ENCODE peak calls at places on chromosomes 12 and 14, in seven cellular contexts. One of them, this sample, is unnamed.

GRCh38 chr12:46043972-46044520 is 53.7 kb upstream of the SCAF11 start:
- DNase-seq in GM20000: no peak
- DNase-seq in RWPE2: no peak
- DNase-seq in SK-N-SH: no peak
- DNase-seq in endothelial cell: no peak
- DNase-seq in AG04450: no peak
- DNase-seq in transverse colon: no peak
- DNase-seq in this sample: no peak

GRCh38 chr12:58670623-58671022 is 249.7 kb downstream of the LRIG3 start:
- DNase-seq in GM20000: no peak
- DNase-seq in RWPE2: no peak
- DNase-seq in SK-N-SH: no peak
- DNase-seq in endothelial cell: no peak
- DNase-seq in AG04450: no peak
- DNase-seq in transverse colon: no peak
- DNase-seq in this sample: no peak

GRCh38 chr12:22121224-22121623 is 75.2 kb downstream of the CMAS start:
- DNase-seq in GM20000: peak; percentile 22
- DNase-seq in RWPE2: no peak
- DNase-seq in SK-N-SH: no peak
- DNase-seq in endothelial cell: no peak
- DNase-seq in AG04450: no peak
- DNase-seq in transverse colon: peak; percentile 14
- DNase-seq in this sample: peak; percentile 35

GRCh38 chr12:108840605-108841328 is 16.6 kb downstream of the SSH1 start:
- DNase-seq in GM20000: no peak
- DNase-seq in RWPE2: no peak
- DNase-seq in SK-N-SH: no peak
- DNase-seq in endothelial cell: no peak
- DNase-seq in AG04450: no peak
- DNase-seq in transverse colon: no peak
- DNase-seq in this sample: no peak

GRCh38 chr12:116673713-116674112 is 64.2 kb downstream of the SPRING1 start:
- DNase-seq in GM20000: no peak
- DNase-seq in RWPE2: no peak
- DNase-seq in SK-N-SH: no peak
- DNase-seq in endothelial cell: no peak
- DNase-seq in AG04450: no peak
- DNase-seq in transverse colon: no peak
- DNase-seq in this sample: no peak

GRCh38 chr12:69570545-69571399 is 14.5 kb upstream of the CCT2 start:
- DNase-seq in GM20000: peak; percentile 61
- DNase-seq in RWPE2: no peak
- DNase-seq in SK-N-SH: peak; percentile 49
- DNase-seq in endothelial cell: peak; percentile 59
- DNase-seq in AG04450: no peak
- DNase-seq in transverse colon: peak; percentile 46
- DNase-seq in this sample: peak; percentile 49

GRCh38 chr14:77469041-77469440 is 11.1 kb downstream of the AHSA1 start:
- DNase-seq in GM20000: no peak
- DNase-seq in RWPE2: no peak
- DNase-seq in SK-N-SH: no peak
- DNase-seq in endothelial cell: no peak
- DNase-seq in AG04450: no peak
- DNase-seq in transverse colon: no peak
- DNase-seq in this sample: no peak

GRCh38 chr14:74569387-74569786 is 42.6 kb downstream of the LTBP2 start:
- DNase-seq in GM20000: no peak
- DNase-seq in RWPE2: no peak
- DNase-seq in SK-N-SH: peak; percentile 84
- DNase-seq in endothelial cell: no peak
- DNase-seq in AG04450: no peak
- DNase-seq in transverse colon: no peak
- DNase-seq in this sample: no peak

GRCh38 chr14:51357250-51357649 is 117.2 kb downstream of the TMX1 start:
- DNase-seq in GM20000: no peak
- DNase-seq in RWPE2: no peak
- DNase-seq in SK-N-SH: no peak
- DNase-seq in endothelial cell: no peak
- DNase-seq in AG04450: no peak
- DNase-seq in transverse colon: no peak
- DNase-seq in this sample: no peak

GRCh38 chr12:53268637-53269562 is 801 bp downstream of the ESPL1 start:
- DNase-seq in GM20000: no peak
- DNase-seq in RWPE2: no peak
- DNase-seq in SK-N-SH: peak; percentile 39
- DNase-seq in endothelial cell: no peak
- DNase-seq in AG04450: no peak
- DNase-seq in transverse colon: no peak
- DNase-seq in this sample: no peak

GRCh38 chr12:24025153-24025798 is 75.8 kb upstream of the SOX5 start:
- DNase-seq in GM20000: no peak
- DNase-seq in RWPE2: no peak
- DNase-seq in SK-N-SH: no peak
- DNase-seq in endothelial cell: no peak
- DNase-seq in AG04450: no peak
- DNase-seq in transverse colon: no peak
- DNase-seq in this sample: no peak

GRCh38 chr12:88753074-88753473 is 172.8 kb upstream of the KITLG start:
- DNase-seq in GM20000: no peak
- DNase-seq in RWPE2: no peak
- DNase-seq in SK-N-SH: no peak
- DNase-seq in endothelial cell: no peak
- DNase-seq in AG04450: no peak
- DNase-seq in transverse colon: no peak
- DNase-seq in this sample: no peak

GRCh38 chr14:84254205-84254788 is 1275.6 kb upstream of the FLRT2 start:
- DNase-seq in GM20000: no peak
- DNase-seq in RWPE2: no peak
- DNase-seq in SK-N-SH: no peak
- DNase-seq in endothelial cell: peak; percentile 22
- DNase-seq in AG04450: no peak
- DNase-seq in transverse colon: no peak
- DNase-seq in this sample: no peak

GRCh38 chr12:122072031-122072970 is 6.3 kb upstream of the MLXIP start:
- DNase-seq in GM20000: no peak
- DNase-seq in RWPE2: no peak
- DNase-seq in SK-N-SH: peak; percentile 83
- DNase-seq in endothelial cell: no peak
- DNase-seq in AG04450: no peak
- DNase-seq in transverse colon: no peak
- DNase-seq in this sample: no peak

GRCh38 chr12:123601602-123602489 is at the start of gene DDX55:
- DNase-seq in GM20000: peak; percentile 89
- DNase-seq in RWPE2: peak; percentile 70
- DNase-seq in SK-N-SH: peak; percentile 91
- DNase-seq in endothelial cell: peak; percentile 82
- DNase-seq in AG04450: peak; percentile 47
- DNase-seq in transverse colon: peak; percentile 84
- DNase-seq in this sample: peak; percentile 92
- TF ChIP-seq CTCF in GM20000: peak; percentile 36
- TF ChIP-seq CTCF in RWPE2: peak; percentile 64
- TF ChIP-seq CTCF in SK-N-SH: peak; percentile 63
- TF ChIP-seq CTCF in endothelial cell: no peak
- TF ChIP-seq CTCF in AG04450: peak; percentile 38
- TF ChIP-seq CTCF in transverse colon: peak; percentile 32
- TF ChIP-seq CTCF in this sample: peak; percentile 26

DNA sequence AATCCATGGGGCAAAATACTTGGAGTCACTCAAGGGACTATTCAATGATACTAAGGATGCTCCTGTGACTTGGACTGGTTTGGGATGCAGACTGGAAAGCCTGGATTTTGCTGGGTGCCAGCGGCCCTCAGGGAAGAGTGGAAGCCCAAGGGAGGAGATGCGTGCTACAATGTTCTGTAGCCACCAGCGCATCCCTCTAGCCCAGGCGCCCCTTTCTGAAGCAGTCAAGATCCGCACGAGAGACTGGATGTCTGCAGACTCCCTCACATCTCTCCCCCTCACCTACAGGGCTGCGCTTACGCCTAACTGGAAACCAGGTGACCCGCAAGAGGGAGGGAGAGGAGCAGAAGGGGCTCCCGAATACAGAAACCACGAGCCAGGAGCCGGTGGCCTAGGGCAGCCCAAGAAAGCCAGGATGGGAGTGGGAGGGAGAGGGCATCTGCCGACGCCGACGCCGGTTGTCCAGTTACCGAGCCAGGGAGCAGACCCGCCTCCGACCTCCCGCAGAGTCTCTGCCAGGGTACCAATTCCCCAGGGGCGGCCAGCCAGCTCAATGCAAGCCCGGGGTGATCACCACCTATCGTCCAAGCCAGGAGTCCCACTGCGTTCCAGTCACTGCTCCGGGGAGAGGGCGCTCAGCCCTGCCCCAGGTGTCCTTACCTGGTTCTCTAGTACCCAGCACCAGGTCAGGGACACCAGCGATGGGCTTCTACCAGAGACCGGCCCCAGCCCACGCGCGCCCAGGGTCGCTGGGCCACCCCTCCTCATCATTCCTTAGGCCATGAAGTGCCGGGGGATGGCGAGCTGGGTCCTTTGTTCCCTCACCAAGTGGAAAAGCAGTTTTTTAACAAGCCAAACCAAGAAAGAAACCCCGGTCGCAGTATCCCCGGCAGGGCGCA is 1.2 kb downstream of the NTN4 start:
- DNase-seq in GM20000: no peak
- DNase-seq in RWPE2: peak; percentile 69
- DNase-seq in SK-N-SH: peak; percentile 54
- DNase-seq in endothelial cell: peak; percentile 18
- DNase-seq in AG04450: no peak
- DNase-seq in transverse colon: peak; percentile 17
- DNase-seq in this sample: peak; percentile 32
- TF ChIP-seq CTCF in GM20000: no peak
- TF ChIP-seq CTCF in RWPE2: peak; percentile 11
- TF ChIP-seq CTCF in SK-N-SH: no peak
- TF ChIP-seq CTCF in endothelial cell: no peak
- TF ChIP-seq CTCF in AG04450: no peak
- TF ChIP-seq CTCF in transverse colon: no peak
- TF ChIP-seq CTCF in this sample: no peak

GRCh38 chr12:56725723-56726102 is 614 bp upstream of the NACA start:
- DNase-seq in GM20000: no peak
- DNase-seq in RWPE2: no peak
- DNase-seq in SK-N-SH: no peak
- DNase-seq in endothelial cell: no peak
- DNase-seq in AG04450: no peak
- DNase-seq in transverse colon: no peak
- DNase-seq in this sample: no peak

GRCh38 chr12:56724660-56724988 is 475 bp downstream of the NACA start:
- DNase-seq in GM20000: no peak
- DNase-seq in RWPE2: no peak
- DNase-seq in SK-N-SH: no peak
- DNase-seq in endothelial cell: no peak
- DNase-seq in AG04450: no peak
- DNase-seq in transverse colon: no peak
- DNase-seq in this sample: no peak

GRCh38 chr12:56723889-56724659 is 1.0 kb downstream of the NACA start:
- DNase-seq in GM20000: no peak
- DNase-seq in RWPE2: no peak
- DNase-seq in SK-N-SH: no peak
- DNase-seq in endothelial cell: no peak
- DNase-seq in AG04450: peak; percentile 48
- DNase-seq in transverse colon: peak; percentile 59
- DNase-seq in this sample: no peak

GRCh38 chr12:56723352-56723751 is 1.7 kb downstream of the NACA start:
- DNase-seq in GM20000: no peak
- DNase-seq in RWPE2: no peak
- DNase-seq in SK-N-SH: no peak
- DNase-seq in endothelial cell: no peak
- DNase-seq in AG04450: no peak
- DNase-seq in transverse colon: no peak
- DNase-seq in this sample: no peak

DNA sequence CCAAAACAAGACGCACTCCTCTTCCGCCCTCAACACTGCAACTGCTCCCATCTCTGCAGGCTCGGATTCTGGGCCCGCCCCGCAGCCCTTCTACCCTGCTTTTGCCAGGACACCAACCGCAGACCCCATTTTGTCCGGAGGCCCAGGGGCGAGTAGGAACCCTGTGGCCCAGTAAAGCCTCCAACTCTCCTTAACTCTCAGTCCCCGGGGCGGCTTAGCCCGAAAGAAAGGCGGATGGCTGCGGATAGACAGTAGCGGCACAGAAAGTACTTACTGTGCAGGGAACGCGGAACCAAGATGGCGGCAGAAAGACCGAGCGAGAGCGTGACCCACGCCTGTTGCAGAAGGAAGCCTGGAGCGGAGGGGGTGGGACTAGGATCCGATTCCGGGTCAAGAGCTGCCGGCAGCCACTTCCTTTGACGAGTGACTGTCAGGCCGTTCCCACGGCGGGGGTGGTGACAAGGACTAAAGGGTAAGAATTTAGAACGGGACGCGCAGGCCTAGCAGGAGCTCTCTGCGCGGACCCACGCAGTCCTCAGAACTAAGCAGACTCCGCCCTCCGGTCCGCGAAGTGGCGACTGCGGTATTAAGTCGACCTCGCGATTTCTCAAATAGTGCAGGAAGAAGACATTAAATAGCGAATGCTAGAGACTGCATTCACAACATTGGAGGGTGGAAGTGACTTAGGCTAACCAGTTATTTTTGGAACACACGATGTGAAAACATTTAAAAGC is at the start of gene NACA:
- DNase-seq in GM20000: peak; percentile 93
- DNase-seq in RWPE2: peak; percentile 97
- DNase-seq in SK-N-SH: peak; percentile 94
- DNase-seq in endothelial cell: peak; percentile 92
- DNase-seq in AG04450: peak; percentile 95
- DNase-seq in transverse colon: peak; percentile 99
- DNase-seq in this sample: peak; percentile 96
- TF ChIP-seq CTCF in GM20000: no peak
- TF ChIP-seq CTCF in RWPE2: no peak
- TF ChIP-seq CTCF in SK-N-SH: no peak
- TF ChIP-seq CTCF in endothelial cell: no peak
- TF ChIP-seq CTCF in AG04450: no peak
- TF ChIP-seq CTCF in transverse colon: no peak
- TF ChIP-seq CTCF in this sample: no peak

GRCh38 chr12:2832550-2833127 is 2.2 kb downstream of the NRIP2 start:
- DNase-seq in GM20000: no peak
- DNase-seq in RWPE2: no peak
- DNase-seq in SK-N-SH: no peak
- DNase-seq in endothelial cell: no peak
- DNase-seq in AG04450: no peak
- DNase-seq in transverse colon: no peak
- DNase-seq in this sample: no peak
- TF ChIP-seq CTCF in GM20000: no peak
- TF ChIP-seq CTCF in RWPE2: no peak
- TF ChIP-seq CTCF in SK-N-SH: no peak
- TF ChIP-seq CTCF in endothelial cell: no peak
- TF ChIP-seq CTCF in AG04450: no peak
- TF ChIP-seq CTCF in transverse colon: no peak
- TF ChIP-seq CTCF in this sample: no peak